ENCODE peak calls at places on chromosomes 16 and 17, in six cellular contexts. H is HCT116, I is gastrocnemius medialis, T is mesothelial cell of epicardium, G is OCI-LY7, N is left ventricle myocardium inferior. K is an unnamed sample.

GRCh38 chr17:33292981-33293867 is at the start of gene ASIC2:
- DNase-seq in H (no peak), I (no peak), T (peak), G (no peak), N (no peak), K (no peak)

GRCh38 chr16:20774703-20775362 is 11.0 kb downstream of the ACSM3 start:
- DNase-seq in H (peak), I (no peak), T (no peak), G (peak), N (peak), K (no peak)

GRCh38 chr17:39195568-39196160 is 1.8 kb downstream of the CACNB1 start:
- DNase-seq in H (no peak), I (no peak), T (no peak), G (peak), N (no peak), K (no peak)

GRCh38 chr17:34852141-34852540 is 109.1 kb downstream of the CCT6B start:
- DNase-seq in H (no peak), I (no peak), T (no peak), G (no peak), N (no peak), K (no peak)

GRCh38 chr16:54193656-54194007 is 93.0 kb downstream of the IRX3 start:
- DNase-seq in H (peak), I (peak), T (peak), G (peak), N (peak), K (peak)

GRCh38 chr17:38510424-38511125 is 82.3 kb downstream of the ARHGAP23 start:
- DNase-seq in H (no peak), I (no peak), T (peak), G (no peak), N (no peak), K (no peak)

GRCh38 chr17:81004336-81005015 is 12.8 kb downstream of the CHMP6 start:
- DNase-seq in H (no peak), I (no peak), T (no peak), G (no peak), N (no peak), K (no peak)

GRCh38 chr17:31787857-31788570 is 71.0 kb downstream of the COPRS start:
- DNase-seq in H (peak), I (no peak), T (no peak), G (no peak), N (no peak), K (peak)

GRCh38 chr17:32546031-32546444 is 59.2 kb downstream of the CDK5R1 start:
- DNase-seq in H (no peak), I (no peak), T (no peak), G (no peak), N (no peak), K (no peak)

GRCh38 chr16:55301385-55302008 is 22.5 kb upstream of the IRX6 start:
- DNase-seq in H (no peak), I (no peak), T (no peak), G (no peak), N (no peak), K (no peak)

GRCh38 chr16:87498324-87499188 is 5.7 kb upstream of the ZCCHC14 start:
- DNase-seq in H (no peak), I (no peak), T (no peak), G (no peak), N (no peak), K (no peak)

GRCh38 chr17:31388770-31389672 is 2.5 kb upstream of the RAB11FIP4 start:
- DNase-seq in H (no peak), I (no peak), T (no peak), G (peak), N (no peak), K (no peak)

GRCh38 chr17:31568140-31568938 is 176.9 kb downstream of the RAB11FIP4 start:
- DNase-seq in H (no peak), I (no peak), T (no peak), G (no peak), N (no peak), K (no peak)

DNA sequence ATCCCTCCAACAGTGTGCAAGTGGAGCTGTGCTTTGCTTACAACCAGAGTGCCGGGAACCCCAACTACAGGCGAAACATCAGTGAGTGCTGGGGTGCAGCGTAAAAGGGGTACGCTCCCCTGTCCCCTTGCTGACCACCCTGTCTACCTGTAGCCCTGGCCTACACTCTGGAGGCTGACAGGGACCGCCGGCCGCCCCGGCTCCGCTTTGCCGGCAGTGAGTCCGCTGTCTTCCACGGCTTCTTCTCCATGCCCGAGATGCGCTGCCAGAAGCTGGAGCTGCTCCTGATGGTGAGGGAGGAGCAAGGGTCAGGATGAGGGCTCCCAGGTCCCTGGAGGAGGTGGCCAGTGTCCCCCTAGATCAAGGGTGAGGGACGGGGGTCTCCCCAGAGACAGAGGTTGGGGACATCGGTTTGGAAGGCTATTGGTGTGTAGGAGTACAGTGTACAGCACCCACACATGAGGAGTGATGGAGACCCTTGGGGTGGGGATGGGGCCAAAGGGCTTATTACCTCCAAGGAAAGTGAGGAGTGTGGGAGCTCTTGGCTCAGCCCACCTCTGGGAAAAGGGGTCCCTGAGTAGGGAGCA is 19.6 kb upstream of the PDK2 start:
- DNase-seq in H (no peak), I (no peak), T (no peak), G (no peak), N (no peak), K (no peak)
- TF ChIP-seq CTCF in H (no peak), I (no peak), T (no peak), G (no peak), N (no peak), K (no peak)

DNA sequence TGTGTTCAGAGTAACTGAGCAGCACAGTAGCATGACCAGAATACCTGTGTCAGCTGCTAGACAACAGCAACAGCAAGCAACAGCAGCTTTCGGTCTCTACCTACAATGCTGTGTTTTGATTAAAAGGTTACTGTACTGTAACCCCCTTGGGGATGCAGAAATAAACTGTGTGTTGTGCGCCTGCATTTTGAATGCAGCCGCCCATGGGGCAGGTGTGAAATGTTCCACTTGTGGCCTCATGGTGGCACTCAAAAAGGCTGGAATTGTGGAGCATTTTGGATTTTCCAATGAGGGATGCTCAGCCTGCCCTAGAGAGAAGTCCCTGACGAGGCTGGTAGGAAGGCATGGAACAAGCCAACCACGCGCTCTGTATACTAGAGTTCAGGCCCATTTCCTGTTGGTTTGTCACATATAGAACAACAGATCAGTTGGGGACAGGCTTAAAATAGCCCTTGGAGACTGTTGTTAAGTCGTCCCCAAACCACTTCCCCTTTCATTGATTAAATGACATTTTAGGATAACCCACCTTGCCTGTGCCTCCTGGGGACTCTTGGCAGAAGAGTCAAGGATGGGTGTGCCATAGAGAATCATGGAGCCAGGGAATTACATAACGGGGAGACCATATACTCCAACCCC is 27.1 kb downstream of the SCPEP1 start:
- DNase-seq in H (no peak), I (no peak), T (no peak), G (peak), N (no peak), K (no peak)
- TF ChIP-seq CTCF in H (peak), I (peak), T (no peak), G (peak), N (peak), K (no peak)

GRCh38 chr17:1899403-1900000 is 69.7 kb downstream of the RPA1 start:
- DNase-seq in H (no peak), I (no peak), T (no peak), G (no peak), N (no peak), K (no peak)
- TF ChIP-seq CTCF in H (no peak), I (no peak), T (no peak), G (peak), N (no peak), K (no peak)

DNA sequence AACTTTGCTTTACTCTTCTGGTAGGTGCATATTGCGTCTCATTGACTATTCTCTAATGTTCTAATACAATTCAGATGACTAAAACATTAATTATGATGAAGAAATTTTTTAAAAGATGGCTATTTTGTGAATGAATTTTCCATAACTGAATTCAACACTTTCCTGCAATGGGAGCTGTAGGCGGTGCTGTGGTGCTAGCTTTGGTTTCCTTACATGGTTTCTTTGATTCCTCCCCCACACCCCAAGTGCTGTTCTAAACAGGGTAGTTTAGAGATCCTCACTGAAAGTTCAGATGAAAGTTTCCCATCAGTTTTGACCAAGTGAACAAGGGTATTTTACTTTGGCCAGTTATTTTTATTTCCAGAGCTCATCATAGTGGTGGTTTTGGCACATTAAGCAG is 26.0 kb upstream of the MRC2 start:
- DNase-seq in H (no peak), I (no peak), T (no peak), G (no peak), N (no peak), K (no peak)
- TF ChIP-seq CTCF in H (no peak), I (no peak), T (no peak), G (no peak), N (peak), K (no peak)

GRCh38 chr17:10435096-10435495 is 13.3 kb upstream of the MYH8 start:
- DNase-seq in H (no peak), I (no peak), T (no peak), G (no peak), N (no peak), K (no peak)

GRCh38 chr17:10428781-10429180 is 7.0 kb upstream of the MYH8 start:
- DNase-seq in H (no peak), I (no peak), T (no peak), G (no peak), N (no peak), K (no peak)

GRCh38 chr17:10429416-10430045 is 7.8 kb upstream of the MYH8 start:
- DNase-seq in H (no peak), I (no peak), T (no peak), G (no peak), N (no peak), K (no peak)
- TF ChIP-seq CTCF in H (no peak), I (no peak), T (no peak), G (no peak), N (no peak), K (no peak)

DNA sequence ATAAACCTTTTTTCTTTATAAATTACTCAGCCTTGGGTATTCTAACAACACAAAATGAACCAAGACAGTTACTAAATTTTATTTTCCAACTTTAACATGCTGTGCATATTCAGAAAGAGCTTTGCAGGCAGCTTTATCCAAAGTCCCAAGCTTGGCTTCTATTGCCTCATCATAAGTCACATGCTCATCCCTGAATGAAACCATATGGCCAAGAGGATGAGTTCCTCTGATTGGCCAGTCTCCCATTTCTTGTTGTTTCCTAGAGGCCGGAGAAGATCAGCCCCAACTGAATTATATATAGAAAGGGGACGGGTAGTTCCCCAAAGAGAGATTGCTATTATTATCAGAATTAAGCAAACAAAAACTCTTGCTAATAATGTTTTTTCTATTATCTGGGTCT is 357.7 kb upstream of the SALL1 start:
- DNase-seq in H (no peak), I (no peak), T (no peak), G (no peak), N (no peak), K (no peak)
- TF ChIP-seq CTCF in H (no peak), I (no peak), T (no peak), G (no peak), N (no peak), K (no peak)

GRCh38 chr17:14506364-14506763 is 205.5 kb downstream of the HS3ST3B1 start:
- DNase-seq in H (no peak), I (no peak), T (no peak), G (no peak), N (no peak), K (no peak)
- TF ChIP-seq CTCF in H (no peak), I (no peak), T (no peak), G (no peak), N (no peak), K (no peak)

DNA sequence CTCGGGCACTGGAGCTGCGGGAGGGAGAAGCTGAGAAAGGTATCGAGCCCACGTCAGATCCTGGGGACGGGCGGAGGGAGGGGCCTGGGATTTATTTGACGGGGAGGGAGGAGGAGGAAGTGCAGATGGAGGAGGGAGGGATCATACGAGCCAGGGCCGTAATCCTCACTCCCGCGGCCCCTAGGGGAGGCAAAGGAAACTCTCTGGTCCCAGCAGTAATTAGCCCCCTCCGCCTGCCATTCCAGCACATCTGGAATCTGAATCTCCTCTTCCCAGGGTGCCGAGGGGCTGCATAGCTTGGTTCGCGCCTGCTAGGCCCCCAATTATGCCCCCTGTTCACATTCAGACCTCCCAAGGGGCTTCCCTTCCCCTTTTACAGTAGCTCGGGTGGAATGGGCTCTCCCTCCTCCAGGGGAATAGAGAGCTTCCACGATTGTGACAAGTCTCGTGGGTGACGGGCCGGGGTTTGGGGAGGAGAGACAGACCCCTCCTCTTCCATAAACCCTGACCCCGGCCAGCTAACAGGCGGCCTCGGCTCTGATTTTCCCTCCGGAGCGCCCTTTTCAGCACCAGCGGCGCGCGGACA is at the start of gene SEZ6L2:
- DNase-seq in H (peak), I (peak), T (peak), G (no peak), N (peak), K (no peak)
- TF ChIP-seq CTCF in H (no peak), I (no peak), T (no peak), G (no peak), N (no peak), K (no peak)

GRCh38 chr16:68778551-68779231 is 41.6 kb downstream of the CDH1 start:
- DNase-seq in H (no peak), I (no peak), T (no peak), G (no peak), N (no peak), K (no peak)
- TF ChIP-seq CTCF in H (no peak), I (no peak), T (no peak), G (no peak), N (no peak), K (no peak)